ENCODE peak calls at places on chromosomes 7 and 10, in ten cellular contexts. B is CD4-positive, alpha-beta T cell; Q is activated CD4-positive, CD25-positive, alpha-beta regulatory T cell; W is kidney epithelial cell; K is central memory CD4-positive, alpha-beta T cell; G is MCF 10A; X is GM12891; A is hypothalamus; D is AG08396; P is fibroblast of the aortic adventitia. J is an unnamed sample.
A peak's percentile ranks its signal among the peaks of the same experiment; 100 is the strongest.

GRCh38 chr7:91565499-91566331 is 301.5 kb downstream of the FZD1 start:
- DNase-seq in B (no peak), Q (no peak), W (no peak), K (no peak), G (no peak), X (no peak), A (no peak), D (no peak), P (peak; percentile 76), J (no peak)

GRCh38 chr10:119658274-119658673 is 7.1 kb downstream of the BAG3 start:
- DNase-seq in B (no peak), Q (no peak), W (peak; percentile 88), K (no peak), G (peak; percentile 93), X (no peak), A (no peak), D (peak; percentile 89), P (peak; percentile 88), J (peak; percentile 94)

GRCh38 chr7:5549096-5549896 is 125.7 kb upstream of the TNRC18 start:
- DNase-seq in B (no peak), Q (no peak), W (no peak), K (no peak), G (peak; percentile 93), X (no peak), A (no peak), D (no peak), P (peak; percentile 83), J (peak; percentile 95)

GRCh38 chr10:94205370-94205930 is 157.3 kb downstream of the NOC3L start:
- DNase-seq in B (no peak), Q (no peak), W (no peak), K (no peak), G (no peak), X (no peak), A (no peak), D (no peak), P (peak; percentile 30), J (no peak)

GRCh38 chr7:134710854-134711624 is 64.4 kb downstream of the BPGM start:
- DNase-seq in B (peak; percentile 48), Q (peak; percentile 9), W (no peak), K (peak; percentile 86), G (no peak), X (no peak), A (no peak), D (no peak), P (no peak), J (peak; percentile 11)

GRCh38 chr7:36361227-36361626 is 28.4 kb upstream of the ANLN start:
- DNase-seq in B (no peak), Q (no peak), W (no peak), K (no peak), G (no peak), X (no peak), A (no peak), D (no peak), P (no peak), J (no peak)

GRCh38 chr10:15168781-15169554 is 475 bp upstream of the NMT2 start:
- DNase-seq in B (peak; percentile 97), Q (peak; percentile 95), W (peak; percentile 41), K (peak; percentile 92), G (peak; percentile 92), X (peak; percentile 87), A (peak; percentile 88), D (peak; percentile 99), P (peak; percentile 96), J (peak; percentile 87)

GRCh38 chr7:39609462-39610149 is 13.8 kb upstream of the RALA start:
- DNase-seq in B (peak; percentile 40), Q (no peak), W (no peak), K (no peak), G (no peak), X (peak; percentile 30), A (no peak), D (no peak), P (no peak), J (no peak)

GRCh38 chr7:127927339-127927679 is 103.9 kb downstream of the LRRC4 start:
- DNase-seq in B (no peak), Q (no peak), W (no peak), K (no peak), G (peak; percentile 16), X (no peak), A (no peak), D (no peak), P (peak; percentile 80), J (no peak)

GRCh38 chr10:97687785-97688781 is 1.0 kb upstream of the AVPI1 start:
- DNase-seq in B (no peak), Q (no peak), W (no peak), K (no peak), G (peak; percentile 81), X (no peak), A (no peak), D (peak; percentile 54), P (peak; percentile 88), J (no peak)

GRCh38 chr10:125080984-125081383 is 79.4 kb downstream of the CTBP2 start:
- DNase-seq in B (no peak), Q (no peak), W (no peak), K (no peak), G (no peak), X (no peak), A (no peak), D (no peak), P (no peak), J (no peak)

GRCh38 chr10:371515-371914 is 236.3 kb downstream of the ZMYND11 start:
- DNase-seq in B (no peak), Q (no peak), W (no peak), K (no peak), G (no peak), X (no peak), A (no peak), D (no peak), P (no peak), J (no peak)

GRCh38 chr7:35776686-35777085 is 24.2 kb upstream of the SEPTIN7 start:
- DNase-seq in B (no peak), Q (no peak), W (no peak), K (no peak), G (no peak), X (no peak), A (no peak), D (no peak), P (no peak), J (no peak)

GRCh38 chr10:30818854-30819253 is 189.3 kb upstream of the LYZL2 start:
- DNase-seq in B (no peak), Q (no peak), W (no peak), K (no peak), G (no peak), X (no peak), A (no peak), D (peak; percentile 32), P (peak; percentile 78), J (no peak)

GRCh38 chr10:72784551-72785421 is 92.8 kb downstream of the MCU start:
- DNase-seq in B (no peak), Q (no peak), W (peak; percentile 51), K (no peak), G (peak; percentile 53), X (no peak), A (no peak), D (peak; percentile 66), P (peak; percentile 96), J (no peak)

GRCh38 chr10:119319920-119320258 is 112.5 kb downstream of the GRK5 start:
- DNase-seq in B (no peak), Q (no peak), W (no peak), K (no peak), G (no peak), X (no peak), A (no peak), D (no peak), P (no peak), J (no peak)

GRCh38 chr7:66016131-66016461 is 34.1 kb upstream of the GUSB start:
- DNase-seq in B (no peak), Q (no peak), W (peak; percentile 32), K (no peak), G (peak; percentile 29), X (no peak), A (no peak), D (no peak), P (peak; percentile 61), J (no peak)

GRCh38 chr7:157250605-157251228 is 86.1 kb upstream of the DNAJB6 start:
- DNase-seq in B (no peak), Q (peak; percentile 9), W (no peak), K (peak; percentile 24), G (peak; percentile 71), X (peak; percentile 41), A (no peak), D (peak; percentile 65), P (peak; percentile 63), J (peak; percentile 70)

GRCh38 chr10:86004310-86004709 is 362.3 kb downstream of the GRID1 start:
- DNase-seq in B (no peak), Q (no peak), W (no peak), K (no peak), G (no peak), X (no peak), A (no peak), D (no peak), P (no peak), J (no peak)

GRCh38 chr10:103618575-103619423 is 125.3 kb downstream of the NEURL1 start:
- DNase-seq in B (no peak), Q (no peak), W (no peak), K (no peak), G (no peak), X (no peak), A (peak; percentile 32), D (peak; percentile 82), P (peak; percentile 97), J (no peak)

GRCh38 chr7:156176039-156176438 is 363.8 kb upstream of the SHH start:
- DNase-seq in B (no peak), Q (no peak), W (no peak), K (no peak), G (no peak), X (no peak), A (no peak), D (no peak), P (no peak), J (no peak)

GRCh38 chr7:70764004-70764691 is 367.8 kb upstream of the GALNT17 start:
- DNase-seq in B (no peak), Q (no peak), W (no peak), K (peak; percentile 51), G (no peak), X (peak; percentile 64), A (no peak), D (no peak), P (no peak), J (no peak)